ENCODE peak calls at places on chromosomes 7 and 10, in seven cellular contexts. O is T-cell; D is psoas muscle; A is AG09319; F is stimulated activated CD8-positive, alpha-beta memory T cell treated with anti-CD3 and anti-CD28 coated beads, Interleukin-4, amount 100 ng/mL, for 1 hour; H is upper lobe of right lung; S is breast epithelium. P is an unnamed sample.
A peak's percentile ranks its signal among the peaks of the same experiment; 100 is the strongest.

GRCh38 chr7:157851501-157852067 is 514.8 kb downstream of the DNAJB6 start:
- DNase-seq in F (peak; percentile 43), D (peak; percentile 65), A (no peak), O (peak; percentile 71), H (peak; percentile 90), S (no peak), P (no peak)

GRCh38 chr10:90087197-90088007 is 386.0 kb downstream of the KIF20B start:
- DNase-seq in A (no peak), O (no peak), H (no peak), F (no peak), D (no peak), S (no peak), P (peak; percentile 79)

GRCh38 chr7:92461027-92462003 is 14.0 kb downstream of the GATAD1 start:
- DNase-seq in F (no peak), D (no peak), O (peak; percentile 1), A (no peak), H (no peak), S (no peak), P (no peak)

GRCh38 chr7:143456992-143457793 is 13.9 kb downstream of the TAS2R60 start:
- DNase-seq in A (no peak), O (no peak), H (no peak), S (no peak), D (no peak), F (no peak), P (no peak)

GRCh38 chr7:73909051-73909941 is 48.3 kb downstream of the TMEM270 start:
- DNase-seq in S (no peak), A (no peak), D (no peak), F (no peak), H (peak; percentile 55), O (no peak), P (no peak)

GRCh38 chr10:72567421-72567820 is 58.5 kb downstream of the MICU1 start:
- DNase-seq in A (no peak), F (no peak), D (peak; percentile 34), O (no peak), S (no peak), H (no peak), P (peak; percentile 14)

GRCh38 chr10:12097791-12098190 is 29.0 kb downstream of the DHTKD1 start:
- DNase-seq in F (no peak), S (no peak), O (no peak), D (no peak), A (no peak), H (no peak), P (peak; percentile 54)

GRCh38 chr7:130292682-130293257 is at the start of gene CPA4:
- DNase-seq in F (no peak), A (peak; percentile 67), D (peak; percentile 48), O (no peak), S (no peak), H (no peak), P (peak; percentile 94)

GRCh38 chr10:27319752-27320561 is 79.4 kb upstream of the ACBD5 start:
- DNase-seq in S (peak; percentile 61), H (peak; percentile 78), A (peak; percentile 3), D (peak; percentile 64), O (no peak), F (no peak), P (peak; percentile 27)

GRCh38 chr7:136956232-136956631 is 87.8 kb downstream of the CHRM2 start:
- DNase-seq in S (no peak), D (no peak), O (no peak), F (no peak), H (no peak), A (no peak), P (no peak)

GRCh38 chr7:131383417-131383816 is 55.7 kb downstream of the MKLN1 start:
- DNase-seq in H (no peak), O (no peak), F (no peak), S (no peak), A (no peak), D (no peak), P (no peak)

GRCh38 chr10:31745612-31746376 is 182.8 kb downstream of the ARHGAP12 start:
- DNase-seq in S (no peak), A (peak; percentile 40), F (no peak), H (no peak), D (no peak), O (no peak), P (peak; percentile 88)

GRCh38 chr7:44463169-44463808 is 27.2 kb downstream of the NUDCD3 start:
- DNase-seq in H (no peak), F (no peak), S (no peak), O (no peak), D (no peak), A (no peak), P (no peak)

GRCh38 chr7:35599061-35599460 is 95.9 kb downstream of the HERPUD2 start:
- DNase-seq in O (no peak), F (no peak), H (no peak), A (no peak), D (no peak), S (no peak), P (no peak)

GRCh38 chr10:22319559-22320558 is 1.0 kb upstream of the BMI1 start:
- DNase-seq in A (no peak), F (no peak), H (no peak), D (no peak), S (no peak), O (no peak), P (no peak)

GRCh38 chr10:128530301-128530700 is 404.1 kb upstream of the MKI67 start:
- DNase-seq in S (no peak), O (no peak), H (no peak), D (no peak), F (no peak), A (no peak), P (no peak)

GRCh38 chr7:28328161-28328560 is 84.2 kb upstream of the CREB5 start:
- DNase-seq in H (no peak), A (no peak), O (no peak), F (no peak), S (no peak), D (no peak), P (no peak)

GRCh38 chr7:109437957-109438356 is 868.3 kb downstream of the DNAJB9 start:
- DNase-seq in O (no peak), F (no peak), A (no peak), S (no peak), H (no peak), D (no peak), P (no peak)

GRCh38 chr7:35185908-35186731 is 67.8 kb downstream of the TBX20 start:
- DNase-seq in D (peak; percentile 13), O (no peak), H (no peak), F (no peak), A (no peak), S (no peak), P (no peak)

GRCh38 chr7:86485842-86486241 is 157.9 kb upstream of the GRM3 start:
- DNase-seq in A (no peak), D (no peak), F (no peak), S (no peak), H (no peak), O (no peak), P (no peak)

GRCh38 chr10:33248638-33249037 is 85.8 kb downstream of the NRP1 start:
- DNase-seq in A (no peak), F (no peak), D (no peak), O (no peak), H (no peak), S (no peak), P (peak; percentile 79)

GRCh38 chr10:131211146-131211545 is 100.4 kb downstream of the TCERG1L start:
- DNase-seq in O (no peak), A (no peak), H (peak; percentile 38), D (no peak), S (no peak), F (no peak), P (no peak)

GRCh38 chr7:149171894-149172533 is 23.3 kb upstream of the ZNF282 start:
- DNase-seq in O (no peak), S (no peak), D (no peak), H (no peak), F (no peak), A (no peak), P (peak; percentile 72)

GRCh38 chr7:77993823-77994222 is 195.2 kb downstream of the PHTF2 start:
- DNase-seq in O (no peak), S (no peak), D (no peak), A (no peak), H (no peak), F (no peak), P (no peak)

GRCh38 chr7:26388256-26388655 is 96.6 kb downstream of the SNX10 start:
- DNase-seq in S (no peak), F (no peak), H (no peak), D (no peak), O (no peak), A (no peak), P (no peak)

GRCh38 chr7:148662646-148663045 is 36.1 kb upstream of the CUL1 start:
- DNase-seq in H (no peak), D (no peak), O (no peak), F (no peak), S (no peak), A (no peak), P (no peak)

GRCh38 chr7:75637854-75638606 is 100.7 kb downstream of the HIP1 start:
- DNase-seq in F (no peak), D (no peak), O (no peak), S (no peak), H (no peak), A (no peak), P (no peak)

GRCh38 chr7:14144109-14144508 is 154.6 kb upstream of the ETV1 start:
- DNase-seq in S (no peak), H (no peak), D (no peak), F (no peak), A (no peak), O (no peak), P (no peak)

GRCh38 chr10:72948762-72949161 is 5.8 kb downstream of the PLA2G12B start:
- DNase-seq in A (no peak), D (no peak), F (no peak), O (no peak), H (no peak), S (no peak), P (no peak)

GRCh38 chr7:471866-472639 is 47.6 kb downstream of the PDGFA start:
- DNase-seq in S (no peak), O (no peak), A (peak; percentile 50), H (peak; percentile 85), F (no peak), D (peak; percentile 84), P (no peak)

GRCh38 chr7:131111081-131111576 is 216.5 kb upstream of the MKLN1 start:
- DNase-seq in D (no peak), S (no peak), H (no peak), F (no peak), A (peak; percentile 63), O (no peak), P (no peak)

P was measured in epithelial cell of prostate.